ENCODE peak calls at places on chromosomes 4 and X, in four cellular contexts. A is K562, X is HepG2, S is GM12878. Y is an unnamed sample.

GRCh38 chr4:48698029-48698901 is 81.8 kb downstream of the FRYL start:
- DNase-seq in A (peak), S (no peak), X (peak), Y (no peak)

GRCh38 chr4:47824844-47825243 is 13.0 kb downstream of the CORIN start:
- DNase-seq in X (no peak), S (no peak), A (peak), Y (no peak)

GRCh38 chr4:41108481-41108880 is 105.9 kb downstream of the APBB2 start:
- DNase-seq in X (no peak), A (no peak), S (no peak), Y (no peak)

GRCh38 chr4:128513664-128514484 is 226.3 kb upstream of the PGRMC2 start:
- DNase-seq in X (no peak), A (no peak), S (no peak), Y (no peak)

GRCh38 chr4:112031712-112032328 is 113.4 kb upstream of the FAM241A start:
- DNase-seq in A (peak), S (peak), X (peak), Y (no peak)

GRCh38 chrX:52574416-52575275 is 57.8 kb upstream of the XAGE1B start:
- DNase-seq in A (peak), S (peak), X (peak), Y (peak)

GRCh38 chr4:15695240-15695699 is 7.6 kb upstream of the BST1 start:
- DNase-seq in X (no peak), A (no peak), S (no peak), Y (peak)

GRCh38 chr4:127632420-127633403 is at the start of gene INTU:
- DNase-seq in X (peak), A (peak), S (no peak), Y (peak)

GRCh38 chrX:118480172-118480571 is 15.4 kb upstream of the DOCK11 start:
- DNase-seq in A (no peak), S (no peak), X (no peak), Y (no peak)

GRCh38 chrX:118726887-118727685 is at the start of gene IL13RA1:
- DNase-seq in S (no peak), A (peak), X (peak), Y (peak)

GRCh38 chr4:86896596-86896995 is 4.4 kb upstream of the C4orf36 start:
- DNase-seq in A (no peak), X (no peak), S (no peak), Y (no peak)

GRCh38 chr4:1600211-1600780 is 83.8 kb downstream of the FAM53A start:
- DNase-seq in S (no peak), A (no peak), X (no peak), Y (no peak)

GRCh38 chr4:14524236-14524635 is 478.0 kb upstream of the CPEB2 start:
- DNase-seq in A (no peak), X (no peak), S (no peak), Y (no peak)

GRCh38 chr4:88010921-88011320 is 3.5 kb downstream of the PKD2 start:
- DNase-seq in S (no peak), X (no peak), A (no peak), Y (no peak)

GRCh38 chr4:97216031-97216430 is 927.2 kb downstream of the STPG2 start:
- DNase-seq in X (no peak), A (no peak), S (no peak), Y (no peak)

GRCh38 chr4:28106155-28106554 is 1245.5 kb downstream of the STIM2 start:
- DNase-seq in A (no peak), X (no peak), S (no peak), Y (no peak)

GRCh38 chrX:20388594-20388993 is 121.9 kb upstream of the RPS6KA3 start:
- DNase-seq in X (no peak), S (no peak), A (no peak), Y (no peak)

GRCh38 chr4:154208424-154208823 is 283.2 kb downstream of the DCHS2 start:
- DNase-seq in X (no peak), S (no peak), A (peak), Y (peak)

GRCh38 chrX:66900886-66901285 is 262.0 kb upstream of the EDA2R start:
- DNase-seq in X (no peak), A (no peak), S (no peak), Y (no peak)

GRCh38 chr4:10108818-10109783 is 7.5 kb downstream of the WDR1 start:
- DNase-seq in S (no peak), X (no peak), A (no peak), Y (no peak)

GRCh38 chrX:113512700-113513395 is 672.2 kb upstream of the AMOT start:
- DNase-seq in S (no peak), X (no peak), A (no peak), Y (no peak)

GRCh38 chr4:42398448-42399355 is 1.4 kb downstream of the SHISA3 start:
- DNase-seq in A (no peak), S (no peak), X (no peak), Y (peak)

GRCh38 chr4:41358626-41359025 is 101.9 kb downstream of the UCHL1 start:
- DNase-seq in S (no peak), X (no peak), A (no peak), Y (no peak)

GRCh38 chrX:69050051-69050785 is 115.0 kb downstream of the PJA1 start:
- DNase-seq in X (no peak), A (no peak), S (no peak), Y (no peak)

GRCh38 chrX:72020788-72021187 is 110.1 kb downstream of the NHSL2 start:
- DNase-seq in S (peak), X (no peak), A (no peak), Y (no peak)

GRCh38 chrX:50877310-50877709 is 33.2 kb upstream of the BMP15 start:
- DNase-seq in S (no peak), X (no peak), A (no peak), Y (no peak)

GRCh38 chr4:77586953-77587383 is 18.7 kb upstream of the CXCL13 start:
- DNase-seq in S (peak), A (no peak), X (no peak), Y (no peak)

GRCh38 chrX:72080800-72081199 is 50.9 kb downstream of the RTL5 start:
- DNase-seq in S (no peak), X (no peak), A (no peak), Y (no peak)

GRCh38 chr4:189912170-189912569 is 28.5 kb upstream of the FRG1 start:
- DNase-seq in A (peak), S (no peak), X (no peak), Y (no peak)

GRCh38 chrX:16807976-16808542 is 21.8 kb downstream of the TXLNG start:
- DNase-seq in X (peak), A (peak), S (no peak), Y (no peak)

GRCh38 chrX:128781506-128781905 is 729.3 kb upstream of the ACTRT1 start:
- DNase-seq in A (peak), S (no peak), X (peak), Y (peak)

GRCh38 chrX:46573331-46573895 is at the start of gene CHST7:
- DNase-seq in S (no peak), A (no peak), X (peak), Y (peak)

GRCh38 chr4:188246488-188246887 is 107.2 kb downstream of the TRIML1 start:
- DNase-seq in S (no peak), X (no peak), A (no peak), Y (peak)

GRCh38 chrX:6210230-6210629 is 18.4 kb downstream of the NLGN4X start:
- DNase-seq in X (no peak), S (no peak), A (no peak), Y (no peak)
- TF ChIP-seq ETV6 in X (no peak), S (no peak), A (no peak), Y (no peak)

DNA sequence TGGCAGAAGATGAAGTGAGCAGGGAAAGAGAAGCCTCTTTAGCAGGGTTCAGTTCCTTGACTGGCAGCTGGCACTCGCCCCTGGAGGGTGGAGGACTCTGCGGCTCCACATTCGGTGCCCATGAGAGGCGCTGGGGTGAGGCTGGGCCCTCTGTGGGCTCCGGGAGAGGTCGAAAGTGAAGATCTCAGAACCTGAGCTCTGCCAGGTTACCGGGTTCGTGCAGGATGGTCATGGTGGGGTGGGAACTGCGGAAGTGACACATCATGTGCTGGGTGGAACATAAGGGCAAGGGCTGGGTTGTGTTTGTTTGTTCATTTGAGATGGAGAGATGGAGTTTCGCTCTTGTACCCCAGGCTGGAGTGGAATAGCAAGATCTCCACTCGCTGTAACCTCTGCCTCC is 44.2 kb downstream of the TRIM61 start:
- DNase-seq in X (no peak), S (no peak), A (no peak), Y (no peak)
- TF ChIP-seq SP1 in X (no peak), S (no peak), A (no peak), Y (no peak)

DNA sequence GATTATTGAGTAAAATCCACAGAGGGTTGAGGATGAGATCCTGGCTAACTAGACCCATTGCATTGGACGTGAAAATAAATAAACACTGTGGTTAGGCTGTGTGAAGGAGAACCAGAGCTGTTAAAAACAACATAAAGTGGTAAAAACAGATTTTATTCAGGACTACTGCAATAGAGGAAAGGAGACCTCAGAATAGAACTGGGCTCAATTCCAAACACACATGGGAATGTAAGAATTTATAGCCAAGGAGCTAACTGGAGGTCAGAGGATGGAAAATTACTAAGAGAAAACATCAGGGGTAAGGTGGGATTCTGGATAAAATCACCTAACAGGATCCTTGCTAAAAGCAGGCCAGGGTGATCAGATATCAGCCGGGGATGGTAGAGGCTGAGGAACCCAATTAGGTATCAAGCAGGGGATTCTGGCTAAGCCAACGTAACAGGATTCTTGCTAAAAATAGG is 112.4 kb downstream of the RNF150 start:
- DNase-seq in A (no peak), X (no peak), S (no peak), Y (no peak)
- TF ChIP-seq ETV6 in A (no peak), X (no peak), S (no peak), Y (no peak)

GRCh38 chr4:170348945-170349344 is 259.2 kb upstream of the AADAT start:
- DNase-seq in X (no peak), A (no peak), S (no peak), Y (no peak)
- TF ChIP-seq SP1 in X (no peak), A (no peak), S (no peak), Y (no peak)

DNA sequence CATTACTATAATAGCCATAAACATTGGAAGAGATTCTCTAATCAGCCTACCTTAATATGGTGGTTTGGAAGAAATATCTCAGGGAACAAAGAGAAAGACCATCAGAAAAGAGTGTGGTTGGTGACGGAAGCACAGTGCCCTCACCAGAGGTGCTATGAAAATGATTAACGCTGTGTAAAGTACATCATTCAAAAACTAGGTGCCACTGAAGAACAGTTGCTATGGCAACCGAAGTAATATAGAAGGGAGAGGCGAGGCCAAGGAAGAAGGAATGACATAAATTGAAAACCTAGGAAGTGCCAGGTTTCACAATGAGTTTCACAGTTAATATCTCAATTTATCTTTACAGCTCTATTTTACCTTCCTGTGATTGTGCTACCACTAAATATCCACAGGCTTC is 57.0 kb upstream of the ARSJ start:
- DNase-seq in S (no peak), X (no peak), A (no peak), Y (no peak)
- TF ChIP-seq ETV6 in S (no peak), X (no peak), A (no peak), Y (no peak)

DNA sequence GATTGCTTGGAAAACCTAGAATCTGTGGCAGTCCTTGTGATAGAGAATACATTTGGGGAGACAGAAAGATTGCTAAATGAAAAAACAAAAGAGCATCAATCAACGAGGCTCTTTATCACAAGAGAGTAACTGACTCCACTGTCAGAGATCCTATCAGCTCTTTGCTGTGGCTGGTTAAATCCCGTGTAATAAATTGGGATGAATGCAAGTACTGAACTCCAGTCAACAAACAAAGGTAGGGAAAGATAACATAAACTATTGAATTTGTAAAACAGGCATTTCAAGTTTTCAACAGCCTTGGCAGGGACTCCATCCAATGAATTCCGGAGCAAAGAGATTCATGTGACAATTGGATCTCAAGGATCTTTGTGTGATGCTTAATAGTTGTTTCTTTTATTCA is 21.3 kb downstream of the MMRN1 start:
- DNase-seq in A (no peak), X (no peak), S (no peak), Y (no peak)
- TF ChIP-seq SP1 in A (no peak), X (no peak), S (no peak), Y (no peak)

GRCh38 chr4:148015468-148015867 is 283.6 kb downstream of the ARHGAP10 start:
- DNase-seq in A (no peak), X (peak), S (no peak), Y (no peak)

GRCh38 chr4:148017801-148018200 is 285.9 kb downstream of the ARHGAP10 start:
- DNase-seq in X (no peak), A (no peak), S (no peak), Y (no peak)

GRCh38 chr4:148016063-148016637 is 284.3 kb downstream of the ARHGAP10 start:
- DNase-seq in A (no peak), X (no peak), S (no peak), Y (no peak)

GRCh38 chr4:148015058-148015457 is 283.2 kb downstream of the ARHGAP10 start:
- DNase-seq in X (no peak), A (no peak), S (no peak), Y (no peak)
- TF ChIP-seq ETV6 in X (no peak), A (no peak), S (no peak), Y (no peak)

Y was measured in WTC11.